ENCODE peak calls at places on chromosomes 16 and 17, in six cellular contexts. V is ovary, Q is fibroblast of lung, B is IMR-90, P is endothelial cell of umbilical vein, H is AG04450. K is an unnamed sample.
A peak's percentile ranks its signal among the peaks of the same experiment; 100 is the strongest.

GRCh38 chr16:54290203-54291106 is 3.9 kb upstream of the IRX3 start:
- DNase-seq in Q (no peak), P (no peak), H (no peak), V (no peak), B (no peak), K (no peak)

GRCh38 chr16:78817442-78817829 is 718.0 kb downstream of the WWOX start:
- DNase-seq in V (no peak), Q (no peak), P (no peak), B (no peak), H (no peak), K (no peak)

GRCh38 chr17:11935734-11936406 is 61.4 kb downstream of the ZNF18 start:
- DNase-seq in P (peak; percentile 14), B (peak; percentile 33), Q (peak; percentile 16), V (no peak), H (no peak), K (peak; percentile 42)

GRCh38 chr17:76408037-76408849 is 23.8 kb downstream of the SPHK1 start:
- DNase-seq in V (peak; percentile 59), P (peak; percentile 66), H (no peak), B (peak; percentile 39), Q (no peak), K (no peak)

GRCh38 chr17:2189231-2189630 is 114.4 kb downstream of the SMG6 start:
- DNase-seq in H (no peak), B (no peak), V (no peak), Q (peak; percentile 53), P (no peak), K (no peak)

GRCh38 chr16:85158702-85159225 is 46.5 kb upstream of the CIBAR2 start:
- DNase-seq in H (no peak), V (no peak), P (no peak), B (no peak), Q (no peak), K (no peak)

GRCh38 chr17:30225919-30226553 is 9.5 kb downstream of the SLC6A4 start:
- DNase-seq in Q (no peak), V (no peak), H (no peak), B (no peak), P (no peak), K (peak; percentile 55)

GRCh38 chr16:12927591-12927990 is 26.2 kb downstream of the SHISA9 start:
- DNase-seq in B (no peak), P (no peak), H (no peak), V (no peak), Q (no peak), K (no peak)

GRCh38 chr17:9828296-9829059 is 2.8 kb downstream of the GLP2R start:
- DNase-seq in B (peak; percentile 19), Q (peak; percentile 64), P (no peak), V (no peak), H (no peak), K (no peak)

GRCh38 chr17:12605222-12605621 is 60.5 kb upstream of the MYOCD start:
- DNase-seq in V (no peak), B (peak; percentile 81), H (no peak), P (no peak), Q (peak; percentile 73), K (no peak)

DNA sequence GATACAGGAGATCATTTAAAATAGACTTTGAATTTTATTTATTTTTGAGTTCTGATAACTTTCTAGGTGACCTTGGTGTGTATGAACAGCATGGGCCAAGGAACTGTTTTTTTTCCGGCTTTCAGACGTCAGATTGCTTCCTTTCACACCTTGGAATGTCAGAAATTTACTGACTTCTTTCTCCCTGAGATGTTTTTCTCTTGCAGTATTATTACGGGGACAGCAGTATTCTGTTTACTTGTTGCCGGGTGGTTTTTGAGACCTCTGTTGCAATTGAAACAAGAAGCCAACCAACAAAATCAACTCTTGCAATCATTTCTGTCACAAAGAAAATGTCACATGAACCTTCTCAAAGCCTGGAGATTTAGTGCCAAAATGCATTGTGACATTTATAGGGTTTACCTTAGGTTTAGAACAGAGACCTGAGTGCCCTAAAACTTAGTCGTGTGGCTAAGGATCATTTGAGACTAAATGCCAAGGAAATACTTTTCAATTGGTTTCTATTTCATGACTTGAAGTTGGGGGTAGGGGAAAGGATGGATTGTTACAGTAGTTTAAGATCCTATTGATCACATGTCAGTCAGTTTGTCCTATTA is 174.3 kb downstream of the MAP2K6 start:
- DNase-seq in H (no peak), V (no peak), P (peak; percentile 19), B (no peak), Q (no peak), K (no peak)
- H3K27ac ChIP-seq in H (no peak overlapping the region), V (no peak overlapping the region), P (no peak overlapping the region), B (no peak overlapping the region), Q (no peak overlapping the region), K (no peak overlapping the region)

DNA sequence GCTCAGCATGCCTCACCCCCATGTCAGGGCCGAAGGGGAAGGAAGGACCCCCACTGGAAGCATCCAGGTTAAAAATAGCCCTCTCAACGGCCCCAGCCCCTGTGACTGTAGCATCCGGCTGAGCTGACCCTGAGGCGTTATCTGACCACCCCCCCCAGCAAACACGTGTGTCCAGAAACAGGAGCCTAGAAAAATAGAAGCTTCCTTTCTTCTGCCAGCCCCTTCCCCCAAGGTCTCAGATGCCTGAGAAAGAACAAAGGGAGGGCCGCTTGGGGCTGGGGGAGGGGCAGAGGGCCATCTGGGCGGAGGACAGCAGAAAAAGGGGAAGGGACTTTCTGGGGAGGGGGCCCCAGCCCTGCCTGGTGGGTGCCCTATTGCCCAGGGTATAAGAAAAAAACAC is 55.8 kb downstream of the ACTG1 start:
- DNase-seq in Q (no peak), P (peak; percentile 80), B (no peak), H (no peak), V (no peak), K (no peak)
- H3K27ac ChIP-seq in Q (no peak overlapping the region), P (peak overlapping the region; percentile 39), B (no peak overlapping the region), H (no peak overlapping the region), V (no peak overlapping the region), K (no peak overlapping the region)

DNA sequence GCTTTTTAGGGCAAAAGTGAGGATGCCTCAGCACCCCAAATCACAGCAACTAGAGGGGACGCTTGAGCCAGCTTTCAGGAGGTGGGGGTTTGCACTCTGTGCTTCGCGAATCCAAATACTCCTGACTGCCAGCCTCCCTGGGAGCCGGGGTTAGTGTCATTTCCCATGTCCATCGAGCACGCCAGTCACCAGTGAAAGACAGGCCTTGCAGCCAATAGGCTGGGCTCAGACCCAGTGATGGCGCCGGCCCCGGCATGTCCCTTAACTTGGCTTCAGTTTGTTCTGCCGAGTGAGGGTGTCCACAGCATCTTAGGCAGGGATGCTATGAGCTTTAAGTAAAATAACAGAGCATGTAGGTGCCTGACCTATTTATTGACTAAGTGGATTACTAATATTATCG is 50.9 kb upstream of the CDC42EP4 start:
- DNase-seq in B (no peak), V (no peak), H (no peak), P (no peak), Q (no peak), K (no peak)
- H3K27ac ChIP-seq in B (no peak overlapping the region), V (no peak overlapping the region), H (no peak overlapping the region), P (no peak overlapping the region), Q (no peak overlapping the region), K (no peak overlapping the region)

DNA sequence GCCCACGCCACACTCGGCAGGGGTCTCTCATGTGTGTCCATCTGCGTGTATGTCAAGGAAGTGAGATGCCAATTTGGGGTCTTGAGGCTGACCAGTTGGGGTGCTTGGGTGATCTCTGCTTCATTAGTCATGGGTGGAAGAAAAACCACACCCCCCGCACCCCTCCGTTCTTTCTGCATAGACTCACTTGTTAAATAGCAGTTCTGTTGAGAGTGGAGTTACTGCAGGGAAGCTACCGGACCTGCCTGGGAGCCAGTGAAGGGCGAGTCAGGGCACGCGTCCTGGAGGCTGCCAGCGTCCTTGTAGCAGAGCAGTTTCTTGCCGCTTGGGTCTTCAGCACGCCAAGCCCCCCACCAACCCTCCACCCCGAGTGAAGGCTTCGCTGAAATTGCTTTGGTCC is 8.5 kb downstream of the SNN start:
- DNase-seq in Q (no peak), H (no peak), B (no peak), V (no peak), P (no peak), K (no peak)
- H3K27ac ChIP-seq in Q (peak overlapping the region; percentile 11), H (no peak overlapping the region), B (no peak overlapping the region), V (no peak overlapping the region), P (no peak overlapping the region), K (no peak overlapping the region)

GRCh38 chr17:6162216-6162615 is 92.0 kb downstream of the WSCD1 start:
- DNase-seq in Q (no peak), H (no peak), B (no peak), V (no peak), P (no peak), K (no peak)
- H3K27ac ChIP-seq in Q (no peak overlapping the region), H (no peak overlapping the region), B (no peak overlapping the region), V (no peak overlapping the region), P (no peak overlapping the region), K (no peak overlapping the region)

GRCh38 chr17:7380855-7381683 is at the start of gene TNK1:
- DNase-seq in P (no peak), H (no peak), B (no peak), Q (no peak), V (peak; percentile 67), K (no peak)
- H3K27ac ChIP-seq in P (no peak within 1 kb of the TSS), H (no peak within 1 kb of the TSS), B (no peak within 1 kb of the TSS), Q (no peak within 1 kb of the TSS), V (peak within 1 kb of the TSS; percentile 46), K (no peak within 1 kb of the TSS)

DNA sequence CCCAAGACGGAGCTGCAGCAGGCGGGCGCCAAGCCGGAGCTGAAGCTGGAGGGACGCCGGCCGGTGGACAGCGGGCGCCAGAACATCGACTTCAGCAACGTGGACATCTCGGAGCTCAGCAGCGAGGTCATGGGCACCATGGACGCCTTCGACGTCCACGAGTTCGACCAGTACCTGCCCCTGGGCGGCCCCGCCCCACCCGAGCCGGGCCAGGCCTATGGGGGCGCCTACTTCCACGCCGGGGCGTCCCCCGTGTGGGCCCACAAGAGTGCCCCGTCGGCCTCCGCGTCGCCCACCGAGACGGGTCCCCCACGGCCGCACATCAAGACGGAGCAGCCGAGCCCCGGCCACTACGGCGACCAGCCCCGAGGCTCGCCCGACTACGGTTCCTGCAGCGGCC is 3.2 kb downstream of the SOX8 start:
- DNase-seq in P (no peak), B (no peak), H (no peak), Q (no peak), V (no peak), K (no peak)
- H3K27ac ChIP-seq in P (no peak overlapping the region), B (no peak overlapping the region), H (no peak overlapping the region), Q (no peak overlapping the region), V (no peak overlapping the region), K (no peak overlapping the region)